ENCODE peak calls at places on chromosomes 6 and 20, in seven cellular contexts. U is H1, V is HepG2, M is K562, G is SK-N-SH, L is HCT116, T is GM12878. S is an unnamed sample.

GRCh38 chr20:33092361-33092760 is 12.9 kb downstream of the BPIFB4 start:
- DNase-seq in U (no peak), V (no peak), M (no peak), G (no peak), L (no peak), T (no peak), S (no peak)

GRCh38 chr6:157333537-157333936 is 10.2 kb upstream of the TMEM242 start:
- DNase-seq in U (no peak), V (no peak), M (no peak), G (no peak), L (no peak), T (no peak), S (no peak)

GRCh38 chr6:145071836-145072235 is 663.5 kb downstream of the EPM2A start:
- DNase-seq in U (no peak), V (no peak), M (no peak), G (no peak), L (no peak), T (no peak), S (no peak)

GRCh38 chr6:42403415-42403814 is 48.3 kb downstream of the TRERF1 start:
- DNase-seq in U (no peak), V (no peak), M (no peak), G (no peak), L (no peak), T (no peak), S (no peak)

GRCh38 chr6:13357551-13358075 is 29.3 kb upstream of the TBC1D7 start:
- DNase-seq in U (no peak), V (no peak), M (no peak), G (no peak), L (no peak), T (no peak), S (no peak)

GRCh38 chr6:64737418-64737817 is 969.6 kb downstream of the EYS start:
- DNase-seq in U (no peak), V (no peak), M (no peak), G (no peak), L (no peak), T (no peak), S (no peak)

GRCh38 chr20:9467995-9468394 is 46.4 kb upstream of the LAMP5 start:
- DNase-seq in U (no peak), V (peak; percentile 11), M (peak; percentile 8), G (peak; percentile 44), L (no peak), T (no peak), S (peak; percentile 8)

GRCh38 chr6:22952076-22952475 is 382.7 kb downstream of the HDGFL1 start:
- DNase-seq in U (no peak), V (no peak), M (no peak), G (no peak), L (no peak), T (no peak), S (no peak)

GRCh38 chr20:44211177-44212039 is 837 bp upstream of the OSER1 start:
- DNase-seq in U (no peak), V (no peak), M (no peak), G (peak; percentile 34), L (no peak), T (no peak), S (no peak)

GRCh38 chr20:12051206-12052163 is 133.8 kb downstream of the BTBD3 start:
- DNase-seq in U (no peak), V (no peak), M (no peak), G (no peak), L (no peak), T (no peak), S (no peak)

GRCh38 chr6:85468326-85468725 is 18.4 kb downstream of the NT5E start:
- DNase-seq in U (no peak), V (peak; percentile 28), M (no peak), G (no peak), L (no peak), T (no peak), S (no peak)

DNA sequence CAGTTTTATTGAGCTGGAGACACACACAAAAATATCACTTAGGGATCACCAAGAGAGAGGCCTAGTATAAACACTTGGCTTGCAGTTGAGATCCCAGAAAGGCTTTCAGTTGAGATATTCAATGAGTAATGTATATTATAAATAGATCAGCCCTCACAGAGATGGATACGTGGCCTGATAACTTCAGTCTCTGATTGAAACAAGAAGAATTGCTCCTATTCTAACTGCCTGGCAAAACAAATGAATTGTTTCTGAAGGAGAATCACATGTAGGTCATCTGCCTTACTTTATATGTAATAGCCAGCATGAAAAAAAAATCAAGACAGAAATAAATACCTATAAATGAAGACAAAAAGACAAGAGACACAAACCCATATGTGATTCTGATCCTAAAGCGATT is 747.3 kb upstream of the MAN1A1 start:
- DNase-seq in U (no peak), V (no peak), M (no peak), G (no peak), L (no peak), T (no peak), S (no peak)
- TF ChIP-seq YY1 in U (no peak), V (no peak), M (no peak), G (no peak), L (no peak), T (no peak), S (no peak)

GRCh38 chr6:26441977-26442376 is 1.7 kb downstream of the BTN3A3 start:
- DNase-seq in U (no peak), V (no peak), M (no peak), G (no peak), L (no peak), T (no peak), S (no peak)
- H3K27me3 ChIP-seq in U (no peaks in the 10 kb centered on the region), V (no peaks in the 10 kb centered on the region), M (no peaks in the 10 kb centered on the region), G (no peaks in the 10 kb centered on the region), L (no peaks in the 10 kb centered on the region), T (no peaks in the 10 kb centered on the region), S (no peaks in the 10 kb centered on the region)

DNA sequence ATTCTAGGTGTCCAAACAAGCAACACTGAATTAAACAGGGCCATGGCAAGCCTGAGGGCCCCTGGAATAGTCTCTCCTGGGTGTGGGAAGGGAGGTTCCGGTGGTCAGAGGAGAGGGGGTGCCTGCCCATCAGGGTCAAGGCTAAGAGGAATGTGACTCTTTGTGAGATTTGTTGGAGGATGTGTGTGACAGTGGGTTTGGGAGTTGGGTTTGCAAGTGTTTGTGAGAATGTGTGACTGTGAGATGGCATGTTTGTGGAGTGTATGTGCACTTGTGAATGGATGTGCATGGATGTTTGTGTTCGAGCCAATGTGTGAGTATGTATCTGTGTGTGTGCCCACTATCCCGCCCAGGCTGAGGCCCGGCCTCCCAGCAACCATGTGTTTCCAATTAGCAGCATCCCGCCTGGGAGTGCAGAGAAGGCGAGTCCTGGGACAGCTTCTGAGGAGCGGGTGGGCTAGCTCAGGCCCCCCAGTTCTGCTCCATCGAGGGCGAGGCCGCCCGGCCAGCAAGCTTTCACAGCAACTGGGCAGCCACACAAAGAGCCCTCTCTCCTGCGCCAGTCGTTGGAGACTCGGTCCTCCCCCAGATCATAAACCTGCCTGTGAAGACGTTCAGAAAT is 12.6 kb downstream of the FOXC1 start:
- DNase-seq in U (no peak), V (no peak), M (no peak), G (peak; percentile 92), L (no peak), T (no peak), S (no peak)
- TF ChIP-seq YY1 in U (no peak), V (no peak), M (no peak), G (no peak), L (no peak), T (no peak), S (no peak)

DNA sequence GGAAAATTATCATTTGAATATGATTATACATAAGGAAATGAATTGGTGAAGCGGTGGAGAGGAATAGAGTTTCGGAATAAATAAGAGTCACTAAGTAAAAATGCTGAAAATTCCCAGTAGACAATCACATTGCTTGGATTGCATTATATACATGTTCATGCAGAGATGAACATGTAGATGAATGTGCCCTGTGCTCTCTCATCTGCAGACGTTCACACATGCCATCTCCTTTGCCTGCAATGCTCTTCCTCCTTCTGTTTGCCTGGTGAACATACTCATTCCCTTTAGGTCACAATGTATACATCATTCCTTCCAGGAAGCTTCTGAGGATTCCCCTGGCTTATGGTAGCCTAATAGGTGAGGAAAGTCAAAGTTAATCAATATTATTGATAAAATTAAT is 17.9 kb downstream of the DCDC2 start:
- DNase-seq in U (no peak), V (no peak), M (no peak), G (no peak), L (no peak), T (no peak), S (no peak)
- H3K27me3 ChIP-seq in U (no peaks in the 10 kb centered on the region), V (no peaks in the 10 kb centered on the region), M (peaks cover 2% of the 10 kb centered on the region), G (no peaks in the 10 kb centered on the region), L (no peaks in the 10 kb centered on the region), T (no peaks in the 10 kb centered on the region), S (no peaks in the 10 kb centered on the region)

DNA sequence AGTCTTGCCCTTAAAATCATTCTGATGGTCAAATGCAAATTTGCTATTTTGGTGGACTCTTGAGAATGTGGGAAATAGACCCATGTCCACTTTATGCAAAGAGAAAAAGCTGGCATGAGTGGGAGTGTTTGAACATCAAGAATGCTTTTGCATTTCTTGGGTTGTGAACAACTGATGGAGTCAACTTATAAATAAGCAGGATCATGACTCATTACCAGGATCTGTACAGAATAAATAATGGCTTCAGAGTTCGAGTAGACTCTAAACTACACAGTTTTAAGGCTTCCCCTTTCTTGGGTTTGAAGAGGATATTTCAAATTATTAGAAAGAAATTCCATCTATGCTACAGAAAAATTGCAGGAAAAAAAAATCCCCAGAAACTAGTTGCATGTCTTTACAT is 195.5 kb downstream of the EYA4 start:
- DNase-seq in U (no peak), V (no peak), M (no peak), G (no peak), L (no peak), T (no peak), S (no peak)
- TF ChIP-seq YY1 in U (no peak), V (no peak), M (no peak), G (no peak), L (no peak), T (no peak), S (no peak)

GRCh38 chr20:57865266-57865665 is 155.5 kb upstream of the PMEPA1 start:
- DNase-seq in U (no peak), V (no peak), M (no peak), G (no peak), L (no peak), T (no peak), S (no peak)
- H3K27me3 ChIP-seq in U (no peaks in the 10 kb centered on the region), V (peaks cover 30% of the 10 kb centered on the region), M (no peaks in the 10 kb centered on the region), G (no peaks in the 10 kb centered on the region), L (peaks cover 79% of the 10 kb centered on the region), T (no peaks in the 10 kb centered on the region), S (peaks cover 5% of the 10 kb centered on the region)